ENCODE peak calls at places on chromosome 17, in nine cellular contexts. Z, N, R, X, U, E, F, I and O are unnamed samples.

GRCh38 chr17:20271016-20271610 is 196.2 kb downstream of the LGALS9B start:
- DNase-seq in U (no peak), N (no peak), Z (no peak), X (no peak), I (no peak), E (peak; percentile 12), R (no peak), F (no peak), O (no peak)

GRCh38 chr17:49471089-49471683 is 23.9 kb upstream of the NGFR start:
- DNase-seq in Z (no peak), N (no peak), I (no peak), R (peak; percentile 84), E (no peak), X (no peak), U (no peak), F (no peak), O (no peak)

GRCh38 chr17:59643159-59643857 is 23.6 kb downstream of the CLTC start:
- DNase-seq in X (no peak), R (no peak), E (no peak), Z (peak; percentile 57), N (no peak), U (no peak), F (peak; percentile 67), I (no peak), O (no peak)

GRCh38 chr17:51572115-51572514 is 311.8 kb downstream of the UTP18 start:
- DNase-seq in N (no peak), U (no peak), F (no peak), R (no peak), E (no peak), Z (no peak), X (no peak), I (no peak), O (no peak)

GRCh38 chr17:66829386-66829864 is 5.5 kb upstream of the CACNG5 start:
- DNase-seq in I (peak; percentile 80), Z (peak; percentile 74), X (no peak), F (peak; percentile 26), R (no peak), E (peak; percentile 17), N (no peak), U (peak; percentile 40), O (no peak)

GRCh38 chr17:4565209-4566141 is 5.1 kb upstream of the GGT6 start:
- DNase-seq in N (peak; percentile 24), I (peak; percentile 80), U (peak; percentile 58), X (no peak), R (peak; percentile 79), E (peak; percentile 28), F (peak; percentile 65), Z (peak; percentile 83), O (no peak)

GRCh38 chr17:31431795-31432658 is 40.6 kb downstream of the RAB11FIP4 start:
- DNase-seq in E (no peak), U (no peak), I (peak; percentile 68), X (no peak), F (no peak), R (no peak), N (no peak), Z (no peak), O (no peak)

GRCh38 chr17:8125196-8125946 is 1.5 kb upstream of the HES7 start:
- DNase-seq in E (peak; percentile 76), U (peak; percentile 72), N (peak; percentile 80), R (peak; percentile 77), I (peak; percentile 62), Z (peak; percentile 72), F (peak; percentile 57), X (no peak), O (no peak)